ENCODE peak calls at places on chromosome 5, in four cellular contexts. Z, K, F and L are unnamed samples.

GRCh38 chr5:149049371-149049781 is 13.5 kb downstream of the SH3TC2 start:
- DNase-seq in Z (no peak), K (no peak), F (no peak), L (no peak)

GRCh38 chr5:88666761-88667186 is 216.2 kb downstream of the MEF2C start:
- DNase-seq in Z (no peak), K (no peak), F (peak; percentile 63), L (peak; percentile 39)

GRCh38 chr5:82312373-82312856 is 34.3 kb upstream of the RPS23 start:
- DNase-seq in Z (no peak), K (no peak), F (peak; percentile 82), L (peak; percentile 63)

GRCh38 chr5:143543358-143544255 is 140.1 kb upstream of the NR3C1 start:
- DNase-seq in Z (no peak), K (no peak), F (no peak), L (no peak)

GRCh38 chr5:5464036-5464715 is 41.7 kb downstream of the ICE1 start:
- DNase-seq in Z (no peak), K (no peak), F (no peak), L (no peak)

GRCh38 chr5:178466342-178466741 is 123.9 kb downstream of the COL23A1 start:
- DNase-seq in Z (no peak), K (no peak), F (no peak), L (no peak)

GRCh38 chr5:134574521-134574920 is 49.1 kb downstream of the JADE2 start:
- DNase-seq in Z (no peak), K (no peak), F (no peak), L (no peak)

GRCh38 chr5:116388564-116389258 is 185.9 kb downstream of the SEMA6A start:
- DNase-seq in Z (no peak), K (no peak), F (peak; percentile 49), L (peak; percentile 81)

GRCh38 chr5:12003680-12004079 is 99.4 kb upstream of the CTNND2 start:
- DNase-seq in Z (no peak), K (no peak), F (no peak), L (no peak)

GRCh38 chr5:167802755-167803431 is 488.6 kb upstream of the WWC1 start:
- DNase-seq in Z (no peak), K (no peak), F (peak; percentile 82), L (no peak)

GRCh38 chr5:67354051-67354450 is 157.5 kb upstream of the CD180 start:
- DNase-seq in Z (no peak), K (no peak), F (no peak), L (no peak)

GRCh38 chr5:61587120-61587519 is 255.1 kb downstream of the ZSWIM6 start:
- DNase-seq in Z (no peak), K (no peak), F (no peak), L (no peak)

GRCh38 chr5:144844086-144844485 is 673.4 kb downstream of the KCTD16 start:
- DNase-seq in Z (no peak), K (no peak), F (no peak), L (no peak)

GRCh38 chr5:56588636-56589485 is 226.5 kb upstream of the MAP3K1 start:
- DNase-seq in Z (no peak), K (peak; percentile 47), F (peak; percentile 14), L (no peak)

GRCh38 chr5:24621809-24622208 is 23.0 kb downstream of the CDH10 start:
- DNase-seq in Z (no peak), K (no peak), F (no peak), L (no peak)

GRCh38 chr5:129749101-129749500 is 1.2 kb downstream of the MINAR2 start:
- DNase-seq in Z (no peak), K (no peak), F (no peak), L (no peak)

GRCh38 chr5:132775439-132776076 is 1.5 kb downstream of the SEPTIN8 start:
- DNase-seq in Z (no peak), K (no peak), F (peak; percentile 40), L (no peak)